ENCODE peak calls at places on chromosomes 3 and 15, in six cellular contexts. One of them, this sample, is unnamed.

GRCh38 chr3:141080407-141080806 is 29.3 kb downstream of the SPSB4 start:
- DNase-seq in aorta: peak; percentile 35
- DNase-seq in amniotic epithelial cell: no peak
- DNase-seq in sciatic nerve: no peak
- DNase-seq in GM13976: no peak
- DNase-seq in pons: no peak
- DNase-seq in this sample: no peak

GRCh38 chr3:143648708-143649107 is 199.6 kb downstream of the SLC9A9 start:
- DNase-seq in amniotic epithelial cell: peak; percentile 14
- DNase-seq in GM13976: no peak
- DNase-seq in aorta: no peak
- DNase-seq in pons: no peak
- DNase-seq in sciatic nerve: no peak
- DNase-seq in this sample: no peak

GRCh38 chr3:185420762-185421161 is 57.8 kb downstream of the MAP3K13 start:
- DNase-seq in amniotic epithelial cell: no peak
- DNase-seq in pons: peak; percentile 45
- DNase-seq in GM13976: no peak
- DNase-seq in aorta: no peak
- DNase-seq in sciatic nerve: no peak
- DNase-seq in this sample: no peak

GRCh38 chr3:122660575-122660974 is 20.1 kb upstream of the PARP14 start:
- DNase-seq in GM13976: no peak
- DNase-seq in sciatic nerve: no peak
- DNase-seq in aorta: no peak
- DNase-seq in amniotic epithelial cell: no peak
- DNase-seq in pons: no peak
- DNase-seq in this sample: no peak

GRCh38 chr3:115470254-115470653 is 153.1 kb upstream of the GAP43 start:
- DNase-seq in amniotic epithelial cell: no peak
- DNase-seq in aorta: no peak
- DNase-seq in GM13976: no peak
- DNase-seq in pons: no peak
- DNase-seq in sciatic nerve: no peak
- DNase-seq in this sample: peak; percentile 30

GRCh38 chr3:156816091-156816793 is 9.9 kb upstream of the LEKR1 start:
- DNase-seq in GM13976: peak; percentile 65
- DNase-seq in aorta: peak; percentile 81
- DNase-seq in amniotic epithelial cell: peak; percentile 42
- DNase-seq in sciatic nerve: no peak
- DNase-seq in pons: no peak
- DNase-seq in this sample: peak; percentile 76

GRCh38 chr3:12991481-12991837 is 81.8 kb downstream of the IQSEC1 start:
- DNase-seq in aorta: no peak
- DNase-seq in GM13976: no peak
- DNase-seq in pons: peak; percentile 86
- DNase-seq in sciatic nerve: no peak
- DNase-seq in amniotic epithelial cell: no peak
- DNase-seq in this sample: no peak

GRCh38 chr3:189629803-189630455 is 1.3 kb upstream of the TP63 start:
- DNase-seq in amniotic epithelial cell: no peak
- DNase-seq in aorta: peak; percentile 60
- DNase-seq in pons: no peak
- DNase-seq in GM13976: no peak
- DNase-seq in sciatic nerve: peak; percentile 71
- DNase-seq in this sample: peak; percentile 71

GRCh38 chr15:81002254-81003022 is 1.7 kb downstream of the TLNRD1 start:
- DNase-seq in GM13976: peak; percentile 33
- DNase-seq in sciatic nerve: no peak
- DNase-seq in pons: no peak
- DNase-seq in amniotic epithelial cell: no peak
- DNase-seq in aorta: peak; percentile 77
- DNase-seq in this sample: no peak

GRCh38 chr3:34213481-34213880 is 415.1 kb downstream of the PDCD6IP start:
- DNase-seq in pons: no peak
- DNase-seq in amniotic epithelial cell: no peak
- DNase-seq in sciatic nerve: no peak
- DNase-seq in aorta: no peak
- DNase-seq in GM13976: no peak
- DNase-seq in this sample: no peak

GRCh38 chr15:77031376-77032050 is 36.6 kb downstream of the PSTPIP1 start:
- DNase-seq in sciatic nerve: peak; percentile 55
- DNase-seq in amniotic epithelial cell: no peak
- DNase-seq in pons: no peak
- DNase-seq in aorta: peak; percentile 74
- DNase-seq in GM13976: peak; percentile 74
- DNase-seq in this sample: peak; percentile 68

GRCh38 chr3:188489639-188490405 is 335.9 kb downstream of the LPP start:
- DNase-seq in aorta: no peak
- DNase-seq in sciatic nerve: no peak
- DNase-seq in amniotic epithelial cell: peak; percentile 88
- DNase-seq in GM13976: no peak
- DNase-seq in pons: no peak
- DNase-seq in this sample: no peak

GRCh38 chr15:90232941-90233700 is 620 bp downstream of the CIB1 start:
- DNase-seq in GM13976: peak; percentile 47
- DNase-seq in pons: peak; percentile 46
- DNase-seq in sciatic nerve: peak; percentile 80
- DNase-seq in amniotic epithelial cell: peak; percentile 47
- DNase-seq in aorta: peak; percentile 84
- DNase-seq in this sample: peak; percentile 88

GRCh38 chr15:33007295-33007855 is 187.1 kb downstream of the FMN1 start:
- DNase-seq in pons: peak; percentile 60
- DNase-seq in aorta: no peak
- DNase-seq in amniotic epithelial cell: peak; percentile 47
- DNase-seq in sciatic nerve: no peak
- DNase-seq in GM13976: no peak
- DNase-seq in this sample: no peak

GRCh38 chr15:82709081-82709420 is 624 bp downstream of the AP3B2 start:
- DNase-seq in amniotic epithelial cell: peak; percentile 10
- DNase-seq in aorta: no peak
- DNase-seq in sciatic nerve: no peak
- DNase-seq in GM13976: no peak
- DNase-seq in pons: no peak
- DNase-seq in this sample: no peak

GRCh38 chr3:182370949-182371348 is 422.4 kb upstream of the ATP11B start:
- DNase-seq in GM13976: no peak
- DNase-seq in amniotic epithelial cell: no peak
- DNase-seq in aorta: no peak
- DNase-seq in pons: no peak
- DNase-seq in sciatic nerve: no peak
- DNase-seq in this sample: no peak

GRCh38 chr15:71691700-71692417 is 118.5 kb upstream of the NR2E3 start:
- DNase-seq in aorta: no peak
- DNase-seq in amniotic epithelial cell: peak; percentile 80
- DNase-seq in pons: no peak
- DNase-seq in sciatic nerve: peak; percentile 67
- DNase-seq in GM13976: no peak
- DNase-seq in this sample: no peak

GRCh38 chr15:70723124-70723427 is 40.3 kb downstream of the UACA start:
- DNase-seq in sciatic nerve: no peak
- DNase-seq in GM13976: no peak
- DNase-seq in pons: no peak
- DNase-seq in aorta: no peak
- DNase-seq in amniotic epithelial cell: no peak
- DNase-seq in this sample: no peak

GRCh38 chr15:58966698-58967097 is 20.8 kb upstream of the RNF111 start:
- DNase-seq in aorta: no peak
- DNase-seq in GM13976: no peak
- DNase-seq in sciatic nerve: no peak
- DNase-seq in amniotic epithelial cell: peak; percentile 55
- DNase-seq in pons: no peak
- DNase-seq in this sample: no peak

GRCh38 chr3:186909078-186909853 is 21.1 kb upstream of the ST6GAL1 start:
- DNase-seq in pons: no peak
- DNase-seq in amniotic epithelial cell: no peak
- DNase-seq in aorta: no peak
- DNase-seq in GM13976: no peak
- DNase-seq in sciatic nerve: no peak
- DNase-seq in this sample: no peak

GRCh38 chr15:40511093-40511471 is 40.3 kb downstream of the CHST14 start:
- DNase-seq in aorta: no peak
- DNase-seq in GM13976: peak; percentile 70
- DNase-seq in sciatic nerve: no peak
- DNase-seq in pons: no peak
- DNase-seq in amniotic epithelial cell: no peak
- DNase-seq in this sample: no peak

GRCh38 chr3:17973559-17973906 is 231.1 kb upstream of the TBC1D5 start:
- DNase-seq in pons: no peak
- DNase-seq in GM13976: no peak
- DNase-seq in amniotic epithelial cell: no peak
- DNase-seq in aorta: no peak
- DNase-seq in sciatic nerve: no peak
- DNase-seq in this sample: no peak

GRCh38 chr3:172103724-172104123 is 64.3 kb downstream of the FNDC3B start:
- DNase-seq in amniotic epithelial cell: peak; percentile 81
- DNase-seq in aorta: no peak
- DNase-seq in GM13976: no peak
- DNase-seq in sciatic nerve: no peak
- DNase-seq in pons: no peak
- DNase-seq in this sample: no peak

GRCh38 chr3:186209810-186210752 is 101.2 kb upstream of the ETV5 start:
- DNase-seq in pons: peak; percentile 99
- DNase-seq in amniotic epithelial cell: peak; percentile 82
- DNase-seq in sciatic nerve: peak; percentile 75
- DNase-seq in GM13976: peak; percentile 47
- DNase-seq in aorta: no peak
- DNase-seq in this sample: peak; percentile 72

GRCh38 chr15:61186905-61187865 is 41.9 kb downstream of the RORA start:
- DNase-seq in GM13976: no peak
- DNase-seq in sciatic nerve: no peak
- DNase-seq in pons: peak; percentile 31
- DNase-seq in aorta: no peak
- DNase-seq in amniotic epithelial cell: no peak
- DNase-seq in this sample: peak; percentile 71

GRCh38 chr3:76523337-76523736 is 516.6 kb upstream of the ROBO2 start:
- DNase-seq in sciatic nerve: no peak
- DNase-seq in pons: no peak
- DNase-seq in amniotic epithelial cell: no peak
- DNase-seq in GM13976: no peak
- DNase-seq in aorta: no peak
- DNase-seq in this sample: no peak

GRCh38 chr3:71511037-71511436 is 72.5 kb downstream of the FOXP1 start:
- DNase-seq in GM13976: no peak
- DNase-seq in aorta: peak; percentile 79
- DNase-seq in amniotic epithelial cell: peak; percentile 90
- DNase-seq in pons: no peak
- DNase-seq in sciatic nerve: no peak
- DNase-seq in this sample: no peak

This sample was measured in upper lobe of right lung.